ENCODE peak calls at places on chromosome 17, in four cellular contexts. P is psoas muscle; V is adrenal gland; U is CD8-positive, alpha-beta T cell. D is an unnamed sample.

GRCh38 chr17:60754057-60754604 is 76.5 kb downstream of the BCAS3 start:
- DNase-seq in P (no peak), V (no peak), U (no peak), D (no peak)

GRCh38 chr17:72707881-72708280 is 384.6 kb downstream of the SLC39A11 start:
- DNase-seq in P (no peak), V (no peak), U (no peak), D (no peak)

GRCh38 chr17:47170710-47171109 is 18.4 kb downstream of the CDC27 start:
- DNase-seq in P (no peak), V (no peak), U (no peak), D (no peak)

GRCh38 chr17:57541472-57542394 is 203.4 kb downstream of the CCDC182 start:
- DNase-seq in P (peak), V (peak), U (no peak), D (no peak)

GRCh38 chr17:71163121-71163812 is 957.6 kb upstream of the SOX9 start:
- DNase-seq in P (no peak), V (peak), U (no peak), D (no peak)

GRCh38 chr17:39923836-39924690 is 3.3 kb downstream of the ORMDL3 start:
- DNase-seq in P (no peak), V (no peak), U (no peak), D (no peak)

GRCh38 chr17:42276609-42277341 is 584 bp upstream of the STAT5B start:
- DNase-seq in P (peak), V (peak), U (peak), D (peak)

GRCh38 chr17:80446645-80447405 is 29.6 kb downstream of the NPTX1 start:
- DNase-seq in P (no peak), V (peak), U (no peak), D (no peak)

GRCh38 chr17:78924481-78925151 is 571 bp downstream of the TIMP2 start:
- DNase-seq in P (peak), V (no peak), U (no peak), D (peak)

GRCh38 chr17:81135503-81136283 is 29.6 kb upstream of the PVALEF start:
- DNase-seq in P (no peak), V (no peak), U (no peak), D (no peak)

GRCh38 chr17:57523926-57524634 is 221.0 kb downstream of the CCDC182 start:
- DNase-seq in P (peak), V (peak), U (no peak), D (no peak)

GRCh38 chr17:35372846-35373531 is 432 bp downstream of the SLFN11 start:
- DNase-seq in P (peak), V (no peak), U (no peak), D (peak)
- TF ChIP-seq CTCF in P (no peak), V (no peak), U (no peak), D (no peak)

GRCh38 chr17:2721603-2722002 is 10.0 kb upstream of the CLUH start:
- DNase-seq in P (no peak), V (no peak), U (no peak), D (peak)

GRCh38 chr17:2723997-2724782 is 12.6 kb upstream of the CLUH start:
- DNase-seq in P (peak), V (no peak), U (no peak), D (peak)

GRCh38 chr17:2722611-2723010 is 11.0 kb upstream of the CLUH start:
- DNase-seq in P (no peak), V (no peak), U (no peak), D (no peak)

GRCh38 chr17:2723505-2723996 is 12.0 kb upstream of the CLUH start:
- DNase-seq in P (no peak), V (no peak), U (no peak), D (peak)

GRCh38 chr17:2724783-2725164 is 13.2 kb upstream of the CLUH start:
- DNase-seq in P (peak), V (peak), U (no peak), D (no peak)
- TF ChIP-seq CTCF in P (peak), V (no peak), U (no peak), D (no peak)

DNA sequence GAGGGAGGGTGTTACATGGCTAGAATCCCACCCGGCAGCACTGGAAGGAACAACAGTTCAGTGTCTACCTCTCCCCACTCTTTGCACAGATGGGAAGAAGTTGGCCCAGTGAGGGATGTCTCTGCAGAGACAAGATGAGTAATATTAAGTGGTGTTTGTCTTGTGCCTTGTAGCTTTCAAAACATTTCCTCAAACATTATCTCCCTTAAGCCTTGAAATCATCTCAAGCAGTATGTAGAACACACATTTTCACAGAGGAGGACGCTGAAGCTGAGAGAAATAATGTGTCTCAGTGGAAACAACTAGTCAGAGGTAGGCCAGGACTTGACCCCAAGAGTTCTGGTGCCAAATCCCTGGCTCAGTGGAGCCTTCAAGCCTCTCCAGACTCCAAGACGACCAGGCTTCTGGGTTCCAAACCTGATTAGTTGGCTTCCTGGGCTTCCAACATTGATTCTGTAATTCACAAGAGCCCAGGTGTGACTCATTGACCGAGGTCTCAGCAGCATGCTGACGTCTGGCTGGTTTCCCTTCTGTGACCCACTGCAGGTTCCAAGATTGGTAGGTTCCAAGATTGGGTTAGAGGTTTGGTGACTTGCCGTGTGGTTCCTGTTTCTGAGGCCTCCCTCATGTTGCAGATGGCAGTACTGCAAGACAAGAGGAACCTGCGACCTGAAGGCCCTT is 7.4 kb downstream of the RNF112 start:
- DNase-seq in P (peak), V (no peak), U (no peak), D (no peak)
- TF ChIP-seq CTCF in P (no peak), V (no peak), U (no peak), D (no peak)

GRCh38 chr17:13582776-13583414 is 18.8 kb downstream of the HS3ST3A1 start:
- DNase-seq in P (no peak), V (no peak), U (no peak), D (no peak)
- TF ChIP-seq CTCF in P (no peak), V (no peak), U (no peak), D (no peak)

GRCh38 chr17:75125984-75126383 is 5.6 kb downstream of the NT5C start:
- DNase-seq in P (no peak), V (no peak), U (no peak), D (no peak)
- TF ChIP-seq CTCF in P (no peak), V (no peak), U (no peak), D (no peak)

DNA sequence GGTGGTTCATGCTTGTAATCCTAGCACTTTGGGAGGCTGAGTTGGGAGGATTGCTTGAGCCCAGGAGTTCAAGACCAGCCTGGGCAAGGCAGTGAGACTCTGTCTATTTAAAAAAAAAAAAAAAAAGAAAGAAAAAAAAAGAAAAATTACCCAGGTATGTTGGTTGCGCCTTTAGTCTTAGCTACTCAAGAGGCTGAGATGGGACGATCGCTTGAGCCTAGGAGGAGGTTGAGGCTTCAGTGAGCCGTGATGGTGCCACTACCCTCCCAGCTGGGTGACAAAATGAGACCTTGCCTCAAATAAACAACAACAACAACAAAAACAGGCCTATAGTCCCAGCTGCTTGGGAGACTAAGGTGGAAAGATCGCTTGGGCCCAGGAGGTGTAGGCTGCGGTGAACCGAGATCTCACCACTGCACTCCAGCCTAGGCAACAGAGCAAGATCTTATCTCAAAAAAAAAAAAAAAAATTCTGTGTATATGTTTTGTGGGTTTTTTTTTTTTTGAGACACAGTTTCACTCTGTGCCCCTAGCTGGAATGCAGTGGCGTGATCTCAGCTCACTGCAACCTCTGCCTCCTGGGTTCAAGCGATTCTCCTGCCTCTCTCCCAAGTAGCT is 12.5 kb upstream of the ANKRD40CL start:
- DNase-seq in P (no peak), V (no peak), U (peak), D (no peak)
- TF ChIP-seq CTCF in P (no peak), V (no peak), U (no peak), D (no peak)

GRCh38 chr17:29593546-29594440 is 861 bp downstream of the ANKRD13B start:
- DNase-seq in P (no peak), V (no peak), U (no peak), D (peak)
- TF ChIP-seq CTCF in P (peak), V (no peak), U (no peak), D (peak)

D was measured in GM20000.